ENCODE peak calls at places on chromosome 2, in four cellular contexts. C, F, H and N are unnamed samples.

GRCh38 chr2:9473985-9474360 is 378 bp upstream of the IAH1 start:
- DNase-seq in C (peak; percentile 80), F (peak; percentile 51), H (no peak), N (no peak)

GRCh38 chr2:99864561-99865216 is 277.7 kb downstream of the AFF3 start:
- DNase-seq in C (no peak), F (no peak), H (no peak), N (no peak)

GRCh38 chr2:27095745-27096651 is 9.4 kb downstream of the KHK start:
- DNase-seq in C (no peak), F (peak; percentile 81), H (peak; percentile 15), N (peak; percentile 44)

GRCh38 chr2:129925381-129925780 is 54.1 kb upstream of the RAB6C start:
- DNase-seq in C (no peak), F (no peak), H (no peak), N (no peak)

GRCh38 chr2:98726172-98726725 is 4.7 kb downstream of the MGAT4A start:
- DNase-seq in C (no peak), F (no peak), H (no peak), N (no peak)

GRCh38 chr2:160984426-160985077 is 175.7 kb upstream of the TANK start:
- DNase-seq in C (no peak), F (no peak), H (no peak), N (no peak)

GRCh38 chr2:140205093-140205492 is 1424.9 kb upstream of the NXPH2 start:
- DNase-seq in C (no peak), F (no peak), H (no peak), N (no peak)

GRCh38 chr2:57602738-57603137 is 443.9 kb upstream of the VRK2 start:
- DNase-seq in C (no peak), F (no peak), H (no peak), N (no peak)

GRCh38 chr2:231685349-231686191 is 22.8 kb upstream of the PTMA start:
- DNase-seq in C (no peak), F (no peak), H (no peak), N (no peak)

GRCh38 chr2:190804182-190804795 is 76.3 kb upstream of the GLS start:
- DNase-seq in C (no peak), F (no peak), H (no peak), N (no peak)

GRCh38 chr2:209431701-209432100 is 7.9 kb downstream of the MAP2 start:
- DNase-seq in C (no peak), F (no peak), H (peak; percentile 93), N (no peak)

GRCh38 chr2:100320547-100321180 is 1.6 kb downstream of the LONRF2 start:
- DNase-seq in C (no peak), F (no peak), H (no peak), N (no peak)

GRCh38 chr2:132676999-132677398 is 7.0 kb upstream of the LYPD1 start:
- DNase-seq in C (no peak), F (no peak), H (no peak), N (no peak)

GRCh38 chr2:95366514-95366913 is 36.0 kb upstream of the FAHD2A start:
- DNase-seq in C (no peak), F (no peak), H (no peak), N (no peak)

GRCh38 chr2:52390651-52391050 is 1358.7 kb upstream of the NRXN1 start:
- DNase-seq in C (no peak), F (no peak), H (no peak), N (no peak)

GRCh38 chr2:145012214-145012670 is 492.3 kb upstream of the ZEB2 start:
- DNase-seq in C (no peak), F (no peak), H (peak; percentile 46), N (no peak)

GRCh38 chr2:238691596-238692491 is 156.0 kb upstream of the TWIST2 start:
- DNase-seq in C (no peak), F (no peak), H (no peak), N (no peak)

GRCh38 chr2:238216651-238217184 is 13.2 kb upstream of the ILKAP start:
- DNase-seq in C (no peak), F (no peak), H (no peak), N (no peak)

GRCh38 chr2:110816404-110817365 is 84.3 kb downstream of the ACOXL start:
- DNase-seq in C (no peak), F (no peak), H (peak; percentile 81), N (no peak)

GRCh38 chr2:130341562-130342019 is 1.1 kb upstream of the IMP4 start:
- DNase-seq in C (no peak), F (no peak), H (no peak), N (no peak)

GRCh38 chr2:160105366-160105765 is 43.0 kb upstream of the PLA2R1 start:
- DNase-seq in C (no peak), F (no peak), H (peak; percentile 23), N (no peak)

GRCh38 chr2:13180729-13181128 is 464.0 kb downstream of the TRIB2 start:
- DNase-seq in C (no peak), F (no peak), H (no peak), N (no peak)

GRCh38 chr2:209872675-209873074 is 101.0 kb downstream of the UNC80 start:
- DNase-seq in C (no peak), F (peak; percentile 50), H (no peak), N (no peak)

GRCh38 chr2:218082586-218083351 is 13.7 kb downstream of the RUFY4 start:
- DNase-seq in C (no peak), F (no peak), H (no peak), N (no peak)

GRCh38 chr2:148614332-148615049 is 30.1 kb upstream of the EPC2 start:
- DNase-seq in C (no peak), F (no peak), H (peak; percentile 66), N (no peak)

GRCh38 chr2:156892449-156893335 is 364.8 kb upstream of the GALNT5 start:
- DNase-seq in C (no peak), F (peak; percentile 49), H (peak; percentile 86), N (peak; percentile 8)

GRCh38 chr2:42636956-42637355 is 68.5 kb downstream of the MTA3 start:
- DNase-seq in C (no peak), F (no peak), H (no peak), N (no peak)

GRCh38 chr2:171515672-171516298 is 6.5 kb upstream of the CYBRD1 start:
- DNase-seq in C (no peak), F (no peak), H (peak; percentile 34), N (no peak)

GRCh38 chr2:121650554-121650930 is 1.3 kb upstream of the CLASP1 start:
- DNase-seq in C (no peak), F (no peak), H (peak; percentile 20), N (peak; percentile 25)

GRCh38 chr2:112482309-112483046 is 522 bp downstream of the TTL start:
- DNase-seq in C (peak; percentile 75), F (peak; percentile 64), H (peak; percentile 56), N (peak; percentile 58)

GRCh38 chr2:182941939-182942338 is 75.5 kb upstream of the FRZB start:
- DNase-seq in C (no peak), F (no peak), H (no peak), N (no peak)

GRCh38 chr2:393711-394696 is 106.1 kb upstream of the ALKAL2 start:
- DNase-seq in C (peak; percentile 57), F (no peak), H (peak; percentile 46), N (peak; percentile 77)

DNA sequence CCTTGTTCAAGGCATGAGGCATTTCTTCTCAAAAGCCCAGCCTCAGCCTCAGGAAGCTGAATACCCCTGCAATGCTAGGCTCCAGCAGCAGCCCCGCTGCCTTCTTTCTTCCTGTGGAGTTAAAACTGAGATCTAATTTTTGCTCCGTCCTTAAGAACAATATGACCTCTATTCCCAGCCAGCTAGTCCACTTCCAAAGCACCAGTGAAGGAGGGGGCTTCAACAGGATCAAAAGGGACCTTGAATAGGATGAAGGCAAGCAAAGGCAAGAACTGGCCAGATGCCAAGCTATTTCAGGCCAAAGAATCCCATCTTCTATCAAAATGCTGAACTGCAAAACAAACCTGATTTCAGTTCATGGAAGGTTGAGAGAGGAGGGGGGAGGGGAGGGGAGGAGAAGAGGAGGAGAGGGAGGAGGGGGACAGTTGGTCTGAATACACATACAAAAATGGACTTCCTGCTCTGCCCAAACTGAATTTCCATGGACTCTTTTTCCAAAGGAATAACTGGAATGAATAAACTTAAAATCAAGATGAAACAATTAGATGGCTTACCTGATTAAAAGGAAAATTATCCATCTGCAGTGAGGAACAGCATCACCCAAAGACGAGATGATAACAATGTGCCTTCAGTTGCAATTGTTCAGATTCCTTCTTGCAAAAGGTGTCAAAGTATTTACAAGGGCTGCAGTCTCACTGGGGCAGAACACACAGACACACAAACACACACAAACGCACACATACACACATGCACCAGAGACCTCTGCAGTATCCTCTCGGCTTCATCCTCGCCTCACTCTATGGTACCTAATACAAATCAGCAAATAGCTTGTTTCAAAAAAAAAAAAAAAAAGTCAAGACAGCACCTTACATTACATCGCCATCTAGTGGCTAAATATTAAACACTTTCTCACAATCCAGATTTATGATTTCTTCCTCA is at the start of gene SCN1A:
- DNase-seq in C (no peak), F (no peak), H (peak; percentile 9), N (peak; percentile 27)
- H3K4me3 ChIP-seq in C (peak within 1 kb of the TSS; percentile 40), F (no peak within 1 kb of the TSS), H (no peak within 1 kb of the TSS), N (no peak within 1 kb of the TSS)

GRCh38 chr2:221468288-221468687 is 103.8 kb downstream of the EPHA4 start:
- DNase-seq in C (no peak), F (peak; percentile 50), H (no peak), N (no peak)
- H3K4me1 ChIP-seq in C (no peaks in the 10 kb centered on the region), F (peaks cover 6% of the 10 kb centered on the region), H (peaks cover 5% of the 10 kb centered on the region), N (peaks cover 15% of the 10 kb centered on the region)

GRCh38 chr2:104858325-104858978 is 4.5 kb downstream of the POU3F3 start:
- DNase-seq in C (no peak), F (no peak), H (no peak), N (no peak)

GRCh38 chr2:104862061-104862941 is 8.4 kb downstream of the POU3F3 start:
- DNase-seq in C (no peak), F (peak; percentile 85), H (no peak), N (no peak)

GRCh38 chr2:104859310-104860130 is 5.6 kb downstream of the POU3F3 start:
- DNase-seq in C (no peak), F (peak; percentile 41), H (no peak), N (no peak)

GRCh38 chr2:104861295-104862060 is 7.6 kb downstream of the POU3F3 start:
- DNase-seq in C (no peak), F (no peak), H (no peak), N (no peak)

DNA sequence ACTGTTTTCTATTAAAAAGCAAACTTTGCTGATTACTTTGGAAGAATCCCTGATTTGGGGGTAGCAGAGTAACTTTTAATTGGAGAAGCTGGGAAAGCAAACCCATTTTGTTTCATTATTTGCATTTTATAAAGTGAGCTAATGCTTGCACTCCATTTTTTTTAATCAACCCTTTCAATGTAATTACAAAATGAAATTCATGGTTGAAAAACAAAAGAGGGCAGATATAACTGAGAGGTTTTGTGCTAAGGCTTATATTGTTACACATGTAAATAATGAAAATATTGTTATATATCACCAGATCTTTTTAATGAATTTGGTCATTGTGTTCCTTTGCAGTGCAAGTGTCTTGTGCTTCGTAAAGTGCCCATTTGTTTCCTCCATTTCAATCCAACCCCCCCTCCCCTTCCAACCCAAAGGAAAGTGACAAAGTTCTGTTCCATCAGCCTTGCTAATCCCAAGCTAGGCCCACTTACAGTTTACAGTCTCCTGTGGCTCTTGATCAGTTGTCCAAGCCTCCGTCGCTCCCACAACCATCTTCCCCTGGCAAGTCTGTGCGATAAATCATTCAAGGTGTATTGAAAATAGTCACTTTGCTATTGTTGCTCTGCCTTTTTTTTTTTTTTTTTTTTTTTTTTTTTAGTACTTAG is 6.4 kb downstream of the POU3F3 start:
- DNase-seq in C (no peak), F (no peak), H (no peak), N (no peak)
- H3K4me3 ChIP-seq in C (no peak overlapping the region), F (no peak overlapping the region), H (no peak overlapping the region), N (no peak overlapping the region)

DNA sequence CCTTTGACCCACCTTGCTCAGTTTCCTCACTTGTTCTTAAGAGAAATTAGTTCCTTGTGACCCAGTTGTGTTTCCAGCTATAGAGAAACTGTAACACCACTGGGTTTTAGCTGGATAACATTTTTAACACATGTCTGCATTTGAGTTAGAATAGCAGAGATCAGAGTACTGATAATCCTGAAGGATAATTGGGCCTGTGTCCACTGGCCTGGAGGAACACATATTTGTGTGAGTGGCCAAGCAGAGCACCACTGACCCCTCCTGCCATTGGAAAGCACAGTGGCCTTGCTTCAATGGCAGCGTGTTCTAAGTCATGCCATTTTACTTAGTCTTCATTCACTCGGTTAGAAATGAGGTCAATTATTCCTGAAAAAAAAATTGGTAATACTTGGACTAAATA is 42.6 kb downstream of the PKP4 start:
- DNase-seq in C (no peak), F (no peak), H (no peak), N (no peak)
- H3K4me1 ChIP-seq in C (peaks cover 18% of the 10 kb centered on the region), F (peaks cover 5% of the 10 kb centered on the region), H (peaks cover 20% of the 10 kb centered on the region), N (no peaks in the 10 kb centered on the region)